ENCODE peak calls at places on chromosome 4, in seven cellular contexts. One of them, this sample, is unnamed.

GRCh38 chr4:185799442-185799841 is 12.6 kb downstream of the SORBS2 start:
- DNase-seq in left colon: no peak
- DNase-seq in activated B cell treated with CpG ODN at 0.5 μM for 24 hours: no peak
- DNase-seq in ascending aorta: no peak
- DNase-seq in CD4-positive, alpha-beta T cell: no peak
- DNase-seq in central memory CD4-positive, alpha-beta T cell: no peak
- DNase-seq in cardiac muscle cell: no peak
- DNase-seq in this sample: no peak

GRCh38 chr4:136183513-136183912 is 1348.8 kb downstream of the PCDH18 start:
- DNase-seq in left colon: no peak
- DNase-seq in activated B cell treated with CpG ODN at 0.5 μM for 24 hours: no peak
- DNase-seq in ascending aorta: no peak
- DNase-seq in CD4-positive, alpha-beta T cell: no peak
- DNase-seq in central memory CD4-positive, alpha-beta T cell: no peak
- DNase-seq in cardiac muscle cell: no peak
- DNase-seq in this sample: no peak

GRCh38 chr4:48380583-48381167 is 39.3 kb downstream of the SLAIN2 start:
- DNase-seq in left colon: no peak
- DNase-seq in activated B cell treated with CpG ODN at 0.5 μM for 24 hours: no peak
- DNase-seq in ascending aorta: no peak
- DNase-seq in CD4-positive, alpha-beta T cell: no peak
- DNase-seq in central memory CD4-positive, alpha-beta T cell: no peak
- DNase-seq in cardiac muscle cell: no peak
- DNase-seq in this sample: no peak

GRCh38 chr4:163679189-163679588 is 184.7 kb downstream of the TMA16 start:
- DNase-seq in left colon: no peak
- DNase-seq in activated B cell treated with CpG ODN at 0.5 μM for 24 hours: no peak
- DNase-seq in ascending aorta: no peak
- DNase-seq in CD4-positive, alpha-beta T cell: no peak
- DNase-seq in central memory CD4-positive, alpha-beta T cell: no peak
- DNase-seq in cardiac muscle cell: no peak
- DNase-seq in this sample: no peak

GRCh38 chr4:89949782-89950387 is 55.2 kb downstream of the MMRN1 start:
- DNase-seq in left colon: no peak
- DNase-seq in activated B cell treated with CpG ODN at 0.5 μM for 24 hours: no peak
- DNase-seq in ascending aorta: no peak
- DNase-seq in CD4-positive, alpha-beta T cell: no peak
- DNase-seq in central memory CD4-positive, alpha-beta T cell: no peak
- DNase-seq in cardiac muscle cell: peak; percentile 4
- DNase-seq in this sample: no peak

GRCh38 chr4:123452585-123452984 is 56.0 kb downstream of the SPRY1 start:
- DNase-seq in left colon: peak; percentile 49
- DNase-seq in activated B cell treated with CpG ODN at 0.5 μM for 24 hours: no peak
- DNase-seq in ascending aorta: peak; percentile 76
- DNase-seq in CD4-positive, alpha-beta T cell: no peak
- DNase-seq in central memory CD4-positive, alpha-beta T cell: no peak
- DNase-seq in cardiac muscle cell: no peak
- DNase-seq in this sample: peak; percentile 23

GRCh38 chr4:142719854-142720541 is 126.1 kb downstream of the INPP4B start:
- DNase-seq in left colon: no peak
- DNase-seq in activated B cell treated with CpG ODN at 0.5 μM for 24 hours: no peak
- DNase-seq in ascending aorta: no peak
- DNase-seq in CD4-positive, alpha-beta T cell: no peak
- DNase-seq in central memory CD4-positive, alpha-beta T cell: peak; percentile 37
- DNase-seq in cardiac muscle cell: peak; percentile 37
- DNase-seq in this sample: no peak

GRCh38 chr4:7026107-7026506 is 17.1 kb upstream of the TADA2B start:
- DNase-seq in left colon: no peak
- DNase-seq in activated B cell treated with CpG ODN at 0.5 μM for 24 hours: no peak
- DNase-seq in ascending aorta: no peak
- DNase-seq in CD4-positive, alpha-beta T cell: no peak
- DNase-seq in central memory CD4-positive, alpha-beta T cell: no peak
- DNase-seq in cardiac muscle cell: no peak
- DNase-seq in this sample: no peak

GRCh38 chr4:138975225-138975624 is 40.4 kb upstream of the NOCT start:
- DNase-seq in left colon: no peak
- DNase-seq in activated B cell treated with CpG ODN at 0.5 μM for 24 hours: no peak
- DNase-seq in ascending aorta: no peak
- DNase-seq in CD4-positive, alpha-beta T cell: no peak
- DNase-seq in central memory CD4-positive, alpha-beta T cell: no peak
- DNase-seq in cardiac muscle cell: no peak
- DNase-seq in this sample: no peak

GRCh38 chr4:96164814-96165351 is 325.0 kb downstream of the PDHA2 start:
- DNase-seq in left colon: no peak
- DNase-seq in activated B cell treated with CpG ODN at 0.5 μM for 24 hours: no peak
- DNase-seq in ascending aorta: no peak
- DNase-seq in CD4-positive, alpha-beta T cell: no peak
- DNase-seq in central memory CD4-positive, alpha-beta T cell: no peak
- DNase-seq in cardiac muscle cell: no peak
- DNase-seq in this sample: no peak

GRCh38 chr4:24583451-24584174 is 741 bp downstream of the DHX15 start:
- DNase-seq in left colon: peak; percentile 58
- DNase-seq in activated B cell treated with CpG ODN at 0.5 μM for 24 hours: peak; percentile 31
- DNase-seq in ascending aorta: peak; percentile 74
- DNase-seq in CD4-positive, alpha-beta T cell: peak; percentile 13
- DNase-seq in central memory CD4-positive, alpha-beta T cell: peak; percentile 51
- DNase-seq in cardiac muscle cell: peak; percentile 71
- DNase-seq in this sample: peak; percentile 32

GRCh38 chr4:126582737-126583136 is 1050.0 kb upstream of the INTU start:
- DNase-seq in left colon: no peak
- DNase-seq in activated B cell treated with CpG ODN at 0.5 μM for 24 hours: no peak
- DNase-seq in ascending aorta: no peak
- DNase-seq in CD4-positive, alpha-beta T cell: no peak
- DNase-seq in central memory CD4-positive, alpha-beta T cell: no peak
- DNase-seq in cardiac muscle cell: no peak
- DNase-seq in this sample: no peak

GRCh38 chr4:150976478-150977118 is 38.5 kb downstream of the LRBA start:
- DNase-seq in left colon: no peak
- DNase-seq in activated B cell treated with CpG ODN at 0.5 μM for 24 hours: no peak
- DNase-seq in ascending aorta: no peak
- DNase-seq in CD4-positive, alpha-beta T cell: no peak
- DNase-seq in central memory CD4-positive, alpha-beta T cell: no peak
- DNase-seq in cardiac muscle cell: peak; percentile 32
- DNase-seq in this sample: no peak

GRCh38 chr4:6032249-6033244 is 14.3 kb upstream of the C4orf50 start:
- DNase-seq in left colon: no peak
- DNase-seq in activated B cell treated with CpG ODN at 0.5 μM for 24 hours: no peak
- DNase-seq in ascending aorta: no peak
- DNase-seq in CD4-positive, alpha-beta T cell: no peak
- DNase-seq in central memory CD4-positive, alpha-beta T cell: no peak
- DNase-seq in cardiac muscle cell: no peak
- DNase-seq in this sample: no peak

GRCh38 chr4:17059192-17059634 is 160.8 kb upstream of the LDB2 start:
- DNase-seq in left colon: no peak
- DNase-seq in activated B cell treated with CpG ODN at 0.5 μM for 24 hours: no peak
- DNase-seq in ascending aorta: no peak
- DNase-seq in CD4-positive, alpha-beta T cell: no peak
- DNase-seq in central memory CD4-positive, alpha-beta T cell: no peak
- DNase-seq in cardiac muscle cell: no peak
- DNase-seq in this sample: no peak

GRCh38 chr4:23884261-23884660 is 5.6 kb downstream of the PPARGC1A start:
- DNase-seq in left colon: no peak
- DNase-seq in activated B cell treated with CpG ODN at 0.5 μM for 24 hours: no peak
- DNase-seq in ascending aorta: no peak
- DNase-seq in CD4-positive, alpha-beta T cell: no peak
- DNase-seq in central memory CD4-positive, alpha-beta T cell: no peak
- DNase-seq in cardiac muscle cell: no peak
- DNase-seq in this sample: no peak

GRCh38 chr4:142406051-142406549 is 440.0 kb downstream of the INPP4B start:
- DNase-seq in left colon: no peak
- DNase-seq in activated B cell treated with CpG ODN at 0.5 μM for 24 hours: no peak
- DNase-seq in ascending aorta: no peak
- DNase-seq in CD4-positive, alpha-beta T cell: no peak
- DNase-seq in central memory CD4-positive, alpha-beta T cell: no peak
- DNase-seq in cardiac muscle cell: peak; percentile 22
- DNase-seq in this sample: no peak

GRCh38 chr4:14864365-14864762 is 137.9 kb upstream of the CPEB2 start:
- DNase-seq in left colon: peak; percentile 42
- DNase-seq in activated B cell treated with CpG ODN at 0.5 μM for 24 hours: no peak
- DNase-seq in ascending aorta: no peak
- DNase-seq in CD4-positive, alpha-beta T cell: no peak
- DNase-seq in central memory CD4-positive, alpha-beta T cell: no peak
- DNase-seq in cardiac muscle cell: peak; percentile 48
- DNase-seq in this sample: no peak

GRCh38 chr4:8704632-8705031 is 112.1 kb downstream of the CPZ start:
- DNase-seq in left colon: no peak
- DNase-seq in activated B cell treated with CpG ODN at 0.5 μM for 24 hours: no peak
- DNase-seq in ascending aorta: peak; percentile 51
- DNase-seq in CD4-positive, alpha-beta T cell: no peak
- DNase-seq in central memory CD4-positive, alpha-beta T cell: no peak
- DNase-seq in cardiac muscle cell: no peak
- DNase-seq in this sample: no peak

GRCh38 chr4:7928711-7929505 is 10.8 kb downstream of the AFAP1 start:
- DNase-seq in left colon: peak; percentile 44
- DNase-seq in activated B cell treated with CpG ODN at 0.5 μM for 24 hours: no peak
- DNase-seq in ascending aorta: no peak
- DNase-seq in CD4-positive, alpha-beta T cell: no peak
- DNase-seq in central memory CD4-positive, alpha-beta T cell: no peak
- DNase-seq in cardiac muscle cell: no peak
- DNase-seq in this sample: no peak

GRCh38 chr4:26568446-26568994 is 15.4 kb upstream of the TBC1D19 start:
- DNase-seq in left colon: no peak
- DNase-seq in activated B cell treated with CpG ODN at 0.5 μM for 24 hours: no peak
- DNase-seq in ascending aorta: no peak
- DNase-seq in CD4-positive, alpha-beta T cell: no peak
- DNase-seq in central memory CD4-positive, alpha-beta T cell: no peak
- DNase-seq in cardiac muscle cell: no peak
- DNase-seq in this sample: no peak

GRCh38 chr4:15130441-15130840 is 128.2 kb downstream of the CPEB2 start:
- DNase-seq in left colon: no peak
- DNase-seq in activated B cell treated with CpG ODN at 0.5 μM for 24 hours: no peak
- DNase-seq in ascending aorta: no peak
- DNase-seq in CD4-positive, alpha-beta T cell: no peak
- DNase-seq in central memory CD4-positive, alpha-beta T cell: no peak
- DNase-seq in cardiac muscle cell: no peak
- DNase-seq in this sample: no peak

GRCh38 chr4:77052352-77052751 is 23.4 kb downstream of the CCNI start:
- DNase-seq in left colon: peak; percentile 46
- DNase-seq in activated B cell treated with CpG ODN at 0.5 μM for 24 hours: peak; percentile 33
- DNase-seq in ascending aorta: no peak
- DNase-seq in CD4-positive, alpha-beta T cell: peak; percentile 51
- DNase-seq in central memory CD4-positive, alpha-beta T cell: peak; percentile 36
- DNase-seq in cardiac muscle cell: peak; percentile 64
- DNase-seq in this sample: no peak

GRCh38 chr4:96379524-96379923 is 539.6 kb downstream of the PDHA2 start:
- DNase-seq in left colon: no peak
- DNase-seq in activated B cell treated with CpG ODN at 0.5 μM for 24 hours: no peak
- DNase-seq in ascending aorta: no peak
- DNase-seq in CD4-positive, alpha-beta T cell: no peak
- DNase-seq in central memory CD4-positive, alpha-beta T cell: no peak
- DNase-seq in cardiac muscle cell: no peak
- DNase-seq in this sample: no peak

GRCh38 chr4:152929888-152930287 is 6.2 kb upstream of the FHDC1 start:
- DNase-seq in left colon: no peak
- DNase-seq in activated B cell treated with CpG ODN at 0.5 μM for 24 hours: no peak
- DNase-seq in ascending aorta: no peak
- DNase-seq in CD4-positive, alpha-beta T cell: no peak
- DNase-seq in central memory CD4-positive, alpha-beta T cell: no peak
- DNase-seq in cardiac muscle cell: no peak
- DNase-seq in this sample: no peak

GRCh38 chr4:182286035-182286434 is 42.8 kb downstream of the TENM3 start:
- DNase-seq in left colon: no peak
- DNase-seq in activated B cell treated with CpG ODN at 0.5 μM for 24 hours: no peak
- DNase-seq in ascending aorta: no peak
- DNase-seq in CD4-positive, alpha-beta T cell: no peak
- DNase-seq in central memory CD4-positive, alpha-beta T cell: no peak
- DNase-seq in cardiac muscle cell: no peak
- DNase-seq in this sample: no peak

GRCh38 chr4:145177906-145178538 is 2.4 kb downstream of the OTUD4 start:
- DNase-seq in left colon: no peak
- DNase-seq in activated B cell treated with CpG ODN at 0.5 μM for 24 hours: no peak
- DNase-seq in ascending aorta: no peak
- DNase-seq in CD4-positive, alpha-beta T cell: no peak
- DNase-seq in central memory CD4-positive, alpha-beta T cell: no peak
- DNase-seq in cardiac muscle cell: no peak
- DNase-seq in this sample: no peak

GRCh38 chr4:164997324-164997723 is 19.9 kb upstream of the TRIM61 start:
- DNase-seq in left colon: no peak
- DNase-seq in activated B cell treated with CpG ODN at 0.5 μM for 24 hours: no peak
- DNase-seq in ascending aorta: no peak
- DNase-seq in CD4-positive, alpha-beta T cell: no peak
- DNase-seq in central memory CD4-positive, alpha-beta T cell: no peak
- DNase-seq in cardiac muscle cell: no peak
- DNase-seq in this sample: no peak

GRCh38 chr4:18894928-18895327 is 873.4 kb upstream of the LCORL start:
- DNase-seq in left colon: no peak
- DNase-seq in activated B cell treated with CpG ODN at 0.5 μM for 24 hours: no peak
- DNase-seq in ascending aorta: no peak
- DNase-seq in CD4-positive, alpha-beta T cell: no peak
- DNase-seq in central memory CD4-positive, alpha-beta T cell: no peak
- DNase-seq in cardiac muscle cell: peak; percentile 23
- DNase-seq in this sample: no peak